ENCODE peak calls at places on chromosome 14, in seven cellular contexts. T is NCI-H2171 treated with DMSO at 0.1 percent for 48 hours; O is HuH-7.5; Q is NCI-H345; U is H54; H is HCT116; M is CD4-positive, alpha-beta T cell. L is an unnamed sample.

GRCh38 chr14:65333926-65334687 is 78.4 kb upstream of the FUT8 start:
- DNase-seq in U (no peak), T (no peak), H (no peak), M (no peak), O (no peak), Q (no peak), L (no peak)

GRCh38 chr14:64544607-64545312 is 4.2 kb downstream of the HSPA2 start:
- DNase-seq in H (no peak), T (no peak), O (no peak), M (no peak), Q (no peak), U (no peak), L (peak; percentile 52)

GRCh38 chr14:55505846-55506245 is 65.4 kb upstream of the TBPL2 start:
- DNase-seq in O (no peak), Q (peak; percentile 41), H (no peak), M (no peak), T (no peak), U (no peak), L (no peak)

GRCh38 chr14:87111741-87112140 is 881.2 kb downstream of the GALC start:
- DNase-seq in Q (no peak), U (no peak), M (no peak), O (no peak), T (peak; percentile 95), H (no peak), L (peak; percentile 91)

GRCh38 chr14:64811676-64812075 is 68.0 kb downstream of the SPTB start:
- DNase-seq in T (peak; percentile 17), O (no peak), M (no peak), U (no peak), H (no peak), Q (no peak), L (peak; percentile 14)

GRCh38 chr14:98018626-98019025 is 1221.4 kb downstream of the VRK1 start:
- DNase-seq in Q (no peak), H (no peak), O (no peak), U (no peak), M (peak; percentile 17), T (no peak), L (no peak)

GRCh38 chr14:99517643-99518381 is 36.6 kb downstream of the CCNK start:
- DNase-seq in Q (no peak), O (no peak), T (no peak), H (no peak), U (no peak), M (no peak), L (no peak)

GRCh38 chr14:76687611-76688372 is 73.5 kb upstream of the VASH1 start:
- DNase-seq in U (no peak), Q (no peak), O (peak; percentile 18), H (no peak), M (no peak), T (peak; percentile 15), L (peak; percentile 80)

GRCh38 chr14:105294142-105294597 is 6.6 kb downstream of the BRF1 start:
- DNase-seq in O (no peak), M (peak; percentile 62), Q (peak; percentile 36), H (no peak), T (peak; percentile 87), U (no peak), L (peak; percentile 83)

GRCh38 chr14:66603945-66604344 is 96.0 kb downstream of the GPHN start:
- DNase-seq in U (no peak), H (no peak), T (no peak), O (no peak), M (no peak), Q (no peak), L (no peak)